ENCODE peak calls at places on chromosomes 13 and 19, in ten cellular contexts. One of them, this sample, is unnamed. For H3K36me3, the result is how much of the 10 kb centered on the place peaks cover.

GRCh38 chr19:5615756-5616327 is 6.7 kb downstream of the SAFB2 start:
- DNase-seq in Panc1: no peak
- DNase-seq in keratinocyte: no peak
- DNase-seq in brain microvascular endothelial cell: peak
- DNase-seq in prostate gland: no peak
- DNase-seq in testis: no peak
- DNase-seq in adrenal gland: no peak
- DNase-seq in tibial artery: no peak
- DNase-seq in stomach: no peak
- DNase-seq in fibroblast of lung: peak
- DNase-seq in this sample: no peak

GRCh38 chr19:1408300-1409203 is 1.2 kb downstream of the DAZAP1 start:
- DNase-seq in testis: peak
- DNase-seq in fibroblast of lung: peak
- DNase-seq in adrenal gland: peak
- DNase-seq in brain microvascular endothelial cell: peak
- DNase-seq in tibial artery: peak
- DNase-seq in keratinocyte: no peak
- DNase-seq in prostate gland: no peak
- DNase-seq in stomach: peak
- DNase-seq in Panc1: no peak
- DNase-seq in this sample: no peak

GRCh38 chr19:51808333-51808986 is 13.5 kb downstream of the FPR3 start:
- DNase-seq in brain microvascular endothelial cell: no peak
- DNase-seq in Panc1: peak
- DNase-seq in prostate gland: peak
- DNase-seq in stomach: no peak
- DNase-seq in fibroblast of lung: no peak
- DNase-seq in keratinocyte: no peak
- DNase-seq in adrenal gland: no peak
- DNase-seq in tibial artery: no peak
- DNase-seq in testis: no peak
- DNase-seq in this sample: no peak

GRCh38 chr13:33052446-33052845 is 36.2 kb downstream of the KL start:
- DNase-seq in prostate gland: no peak
- DNase-seq in brain microvascular endothelial cell: no peak
- DNase-seq in adrenal gland: no peak
- DNase-seq in fibroblast of lung: peak
- DNase-seq in Panc1: no peak
- DNase-seq in testis: no peak
- DNase-seq in keratinocyte: no peak
- DNase-seq in tibial artery: no peak
- DNase-seq in stomach: no peak
- DNase-seq in this sample: no peak

GRCh38 chr13:44573790-44574465 is 2.2 kb downstream of the TSC22D1 start:
- DNase-seq in Panc1: no peak
- DNase-seq in prostate gland: peak
- DNase-seq in testis: no peak
- DNase-seq in adrenal gland: no peak
- DNase-seq in keratinocyte: no peak
- DNase-seq in fibroblast of lung: peak
- DNase-seq in stomach: peak
- DNase-seq in brain microvascular endothelial cell: peak
- DNase-seq in tibial artery: no peak
- DNase-seq in this sample: no peak

GRCh38 chr13:108895220-108895704 is 265.9 kb downstream of the MYO16 start:
- DNase-seq in prostate gland: no peak
- DNase-seq in stomach: no peak
- DNase-seq in tibial artery: no peak
- DNase-seq in Panc1: no peak
- DNase-seq in brain microvascular endothelial cell: peak
- DNase-seq in adrenal gland: no peak
- DNase-seq in fibroblast of lung: peak
- DNase-seq in testis: no peak
- DNase-seq in keratinocyte: no peak
- DNase-seq in this sample: no peak

GRCh38 chr19:16213076-16213475 is 15.4 kb downstream of the AP1M1 start:
- DNase-seq in adrenal gland: no peak
- DNase-seq in brain microvascular endothelial cell: no peak
- DNase-seq in Panc1: no peak
- DNase-seq in tibial artery: no peak
- DNase-seq in testis: no peak
- DNase-seq in fibroblast of lung: no peak
- DNase-seq in prostate gland: no peak
- DNase-seq in stomach: no peak
- DNase-seq in keratinocyte: no peak
- DNase-seq in this sample: no peak

GRCh38 chr13:30119476-30119875 is 187.9 kb downstream of the KATNAL1 start:
- DNase-seq in fibroblast of lung: peak
- DNase-seq in prostate gland: peak
- DNase-seq in adrenal gland: no peak
- DNase-seq in tibial artery: no peak
- DNase-seq in testis: no peak
- DNase-seq in brain microvascular endothelial cell: no peak
- DNase-seq in keratinocyte: peak
- DNase-seq in Panc1: no peak
- DNase-seq in stomach: no peak
- DNase-seq in this sample: peak

GRCh38 chr13:87684850-87685735 is 13.9 kb downstream of the SLITRK5 start:
- DNase-seq in testis: no peak
- DNase-seq in Panc1: no peak
- DNase-seq in keratinocyte: no peak
- DNase-seq in fibroblast of lung: peak
- DNase-seq in prostate gland: no peak
- DNase-seq in stomach: no peak
- DNase-seq in tibial artery: no peak
- DNase-seq in brain microvascular endothelial cell: no peak
- DNase-seq in adrenal gland: no peak
- DNase-seq in this sample: no peak

GRCh38 chr13:81480634-81481033 is 1139.7 kb upstream of the SPRY2 start:
- DNase-seq in tibial artery: no peak
- DNase-seq in fibroblast of lung: no peak
- DNase-seq in Panc1: no peak
- DNase-seq in adrenal gland: no peak
- DNase-seq in brain microvascular endothelial cell: no peak
- DNase-seq in keratinocyte: no peak
- DNase-seq in stomach: no peak
- DNase-seq in prostate gland: no peak
- DNase-seq in testis: no peak
- DNase-seq in this sample: no peak

GRCh38 chr13:45191874-45192273 is 9.0 kb downstream of the KCTD4 start:
- DNase-seq in adrenal gland: no peak
- DNase-seq in keratinocyte: no peak
- DNase-seq in Panc1: no peak
- DNase-seq in tibial artery: no peak
- DNase-seq in brain microvascular endothelial cell: no peak
- DNase-seq in stomach: no peak
- DNase-seq in prostate gland: no peak
- DNase-seq in fibroblast of lung: no peak
- DNase-seq in testis: no peak
- DNase-seq in this sample: no peak

GRCh38 chr19:17259118-17259780 is 5.3 kb downstream of the USHBP1 start:
- DNase-seq in Panc1: no peak
- DNase-seq in adrenal gland: no peak
- DNase-seq in keratinocyte: no peak
- DNase-seq in tibial artery: no peak
- DNase-seq in brain microvascular endothelial cell: no peak
- DNase-seq in stomach: no peak
- DNase-seq in fibroblast of lung: no peak
- DNase-seq in testis: no peak
- DNase-seq in prostate gland: no peak
- DNase-seq in this sample: no peak

GRCh38 chr13:110868631-110869165 is 46.2 kb downstream of the ANKRD10 start:
- DNase-seq in testis: peak
- DNase-seq in stomach: no peak
- DNase-seq in keratinocyte: no peak
- DNase-seq in brain microvascular endothelial cell: no peak
- DNase-seq in adrenal gland: no peak
- DNase-seq in fibroblast of lung: no peak
- DNase-seq in Panc1: no peak
- DNase-seq in tibial artery: no peak
- DNase-seq in prostate gland: no peak
- DNase-seq in this sample: no peak
- H3K4me3 ChIP-seq in testis: no peak
- H3K4me3 ChIP-seq in stomach: no peak
- H3K4me3 ChIP-seq in keratinocyte: no peak
- H3K4me3 ChIP-seq in brain microvascular endothelial cell: no peak
- H3K4me3 ChIP-seq in adrenal gland: no peak
- H3K4me3 ChIP-seq in fibroblast of lung: no peak
- H3K4me3 ChIP-seq in Panc1: peak
- H3K4me3 ChIP-seq in tibial artery: no peak
- H3K4me3 ChIP-seq in prostate gland: no peak
- H3K4me3 ChIP-seq in this sample: no peak

GRCh38 chr19:46407891-46408426 is 5.4 kb downstream of the CCDC8 start:
- DNase-seq in keratinocyte: no peak
- DNase-seq in brain microvascular endothelial cell: no peak
- DNase-seq in testis: no peak
- DNase-seq in prostate gland: no peak
- DNase-seq in tibial artery: no peak
- DNase-seq in adrenal gland: no peak
- DNase-seq in Panc1: no peak
- DNase-seq in stomach: no peak
- DNase-seq in fibroblast of lung: no peak
- DNase-seq in this sample: no peak

GRCh38 chr19:46404039-46404883 is 9.1 kb downstream of the CCDC8 start:
- DNase-seq in fibroblast of lung: peak
- DNase-seq in keratinocyte: no peak
- DNase-seq in Panc1: no peak
- DNase-seq in prostate gland: peak
- DNase-seq in brain microvascular endothelial cell: no peak
- DNase-seq in stomach: peak
- DNase-seq in tibial artery: peak
- DNase-seq in adrenal gland: peak
- DNase-seq in testis: peak
- DNase-seq in this sample: no peak

GRCh38 chr19:46408611-46409039 is 4.7 kb downstream of the CCDC8 start:
- DNase-seq in testis: peak
- DNase-seq in Panc1: no peak
- DNase-seq in fibroblast of lung: no peak
- DNase-seq in brain microvascular endothelial cell: no peak
- DNase-seq in stomach: peak
- DNase-seq in adrenal gland: peak
- DNase-seq in keratinocyte: no peak
- DNase-seq in tibial artery: peak
- DNase-seq in prostate gland: peak
- DNase-seq in this sample: no peak

GRCh38 chr19:46402725-46403124 is 10.6 kb downstream of the CCDC8 start:
- DNase-seq in brain microvascular endothelial cell: no peak
- DNase-seq in prostate gland: no peak
- DNase-seq in testis: no peak
- DNase-seq in fibroblast of lung: no peak
- DNase-seq in tibial artery: no peak
- DNase-seq in stomach: no peak
- DNase-seq in adrenal gland: no peak
- DNase-seq in keratinocyte: no peak
- DNase-seq in Panc1: no peak
- DNase-seq in this sample: no peak

DNA sequence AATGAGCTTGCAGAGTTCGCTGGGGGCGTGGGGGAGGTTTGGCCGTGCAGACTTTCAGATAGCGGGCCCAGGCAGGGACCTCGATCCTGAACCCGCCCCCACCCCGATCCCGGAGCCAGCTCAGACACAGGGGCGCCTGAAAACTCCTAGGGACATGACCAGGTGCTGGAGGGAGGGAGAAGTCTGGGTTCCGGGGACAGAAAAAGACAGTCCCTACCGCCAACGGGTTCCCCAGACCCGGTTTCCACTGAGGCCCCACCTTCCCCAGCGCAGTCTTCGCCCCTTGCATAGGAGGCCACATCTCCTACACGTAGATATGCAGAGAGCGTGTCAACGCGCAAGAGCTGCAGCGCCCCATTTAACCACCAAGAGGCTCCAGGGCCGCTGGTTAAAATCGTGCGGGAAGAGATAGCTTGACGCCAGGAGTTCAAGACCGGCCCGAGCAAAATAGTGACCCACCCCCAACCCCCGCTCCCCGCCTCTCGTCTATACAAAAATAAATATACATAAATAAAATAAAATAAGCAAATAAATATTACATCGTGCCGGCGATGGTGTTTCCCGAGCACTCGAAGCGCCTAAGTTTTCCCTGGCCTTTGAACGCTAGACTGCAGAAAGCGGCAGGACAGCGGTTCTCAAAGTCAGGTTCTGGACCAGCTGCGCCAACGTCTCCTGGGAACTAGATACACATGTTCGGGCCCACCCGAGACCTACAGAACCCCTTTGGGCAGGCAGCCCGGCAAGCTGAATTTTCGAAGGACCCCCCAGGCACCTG is 8.3 kb downstream of the CCDC8 start:
- DNase-seq in adrenal gland: no peak
- DNase-seq in Panc1: no peak
- DNase-seq in stomach: no peak
- DNase-seq in testis: peak
- DNase-seq in prostate gland: no peak
- DNase-seq in fibroblast of lung: no peak
- DNase-seq in brain microvascular endothelial cell: peak
- DNase-seq in tibial artery: no peak
- DNase-seq in keratinocyte: no peak
- DNase-seq in this sample: no peak
- TF ChIP-seq CTCF in adrenal gland: no peak
- TF ChIP-seq CTCF in Panc1: no peak
- TF ChIP-seq CTCF in stomach: no peak
- TF ChIP-seq CTCF in testis: peak
- TF ChIP-seq CTCF in prostate gland: no peak
- TF ChIP-seq CTCF in fibroblast of lung: peak
- TF ChIP-seq CTCF in brain microvascular endothelial cell: peak
- TF ChIP-seq CTCF in tibial artery: no peak
- TF ChIP-seq CTCF in keratinocyte: no peak
- TF ChIP-seq CTCF in this sample: peak

GRCh38 chr19:42121036-42121621 is 11.1 kb downstream of the POU2F2 start:
- DNase-seq in stomach: no peak
- DNase-seq in keratinocyte: no peak
- DNase-seq in testis: no peak
- DNase-seq in prostate gland: no peak
- DNase-seq in fibroblast of lung: no peak
- DNase-seq in brain microvascular endothelial cell: no peak
- DNase-seq in Panc1: no peak
- DNase-seq in adrenal gland: no peak
- DNase-seq in tibial artery: no peak
- DNase-seq in this sample: no peak
- H3K36me3 ChIP-seq in stomach: under half
- H3K36me3 ChIP-seq in keratinocyte: under half
- H3K36me3 ChIP-seq in testis: under half
- H3K36me3 ChIP-seq in prostate gland: under half
- H3K36me3 ChIP-seq in fibroblast of lung: under half
- H3K36me3 ChIP-seq in brain microvascular endothelial cell: under half
- H3K36me3 ChIP-seq in Panc1: under half
- H3K36me3 ChIP-seq in adrenal gland: under half
- H3K36me3 ChIP-seq in tibial artery: under half
- H3K36me3 ChIP-seq in this sample: under half

DNA sequence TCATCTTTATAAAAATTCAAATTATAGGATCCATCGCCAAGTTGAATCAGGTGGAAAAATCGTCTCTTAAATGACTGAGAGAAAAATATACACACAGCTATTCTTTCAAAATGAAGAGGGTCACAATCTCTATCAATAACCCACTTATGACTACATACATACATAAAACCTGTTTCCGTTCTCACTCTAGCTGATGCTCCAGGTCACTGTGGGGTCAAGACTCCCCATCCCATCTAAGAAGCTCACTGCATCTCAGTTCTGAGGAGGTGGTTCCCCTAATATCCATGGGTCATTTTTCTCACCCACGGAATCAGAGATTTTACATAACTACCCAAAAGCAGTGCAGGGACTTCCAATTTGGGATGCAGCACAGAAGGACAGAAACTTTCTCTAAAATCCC is 56.8 kb downstream of the DOCK9 start:
- DNase-seq in fibroblast of lung: no peak
- DNase-seq in adrenal gland: no peak
- DNase-seq in brain microvascular endothelial cell: no peak
- DNase-seq in Panc1: no peak
- DNase-seq in tibial artery: no peak
- DNase-seq in stomach: no peak
- DNase-seq in keratinocyte: no peak
- DNase-seq in prostate gland: no peak
- DNase-seq in testis: no peak
- DNase-seq in this sample: no peak
- H3K4me3 ChIP-seq in fibroblast of lung: no peak
- H3K4me3 ChIP-seq in adrenal gland: no peak
- H3K4me3 ChIP-seq in brain microvascular endothelial cell: no peak
- H3K4me3 ChIP-seq in Panc1: no peak
- H3K4me3 ChIP-seq in tibial artery: no peak
- H3K4me3 ChIP-seq in stomach: no peak
- H3K4me3 ChIP-seq in keratinocyte: no peak
- H3K4me3 ChIP-seq in prostate gland: no peak
- H3K4me3 ChIP-seq in testis: no peak
- H3K4me3 ChIP-seq in this sample: no peak

This sample was measured in BJ.